ENCODE peak calls at places on chromosomes 16 and 17, in eight cellular contexts. T, H, G, I, O, X, E and C are unnamed samples.

GRCh38 chr17:10729334-10730193 is at the start of gene TMEM220:
- DNase-seq in T (peak; percentile 90), H (peak; percentile 87), G (peak; percentile 82), I (peak; percentile 74), O (peak; percentile 77), X (peak; percentile 94), E (no peak), C (peak; percentile 94)

GRCh38 chr17:34567665-34568064 is 11.7 kb upstream of the TMEM132E start:
- DNase-seq in T (no peak), H (no peak), G (no peak), I (no peak), O (no peak), X (no peak), E (no peak), C (no peak)

GRCh38 chr16:79154081-79154480 is 446.5 kb downstream of the MAF start:
- DNase-seq in T (no peak), H (no peak), G (no peak), I (no peak), O (no peak), X (no peak), E (no peak), C (no peak)

GRCh38 chr16:81532491-81533174 is 88.0 kb downstream of the CMIP start:
- DNase-seq in T (peak; percentile 23), H (no peak), G (no peak), I (peak; percentile 83), O (no peak), X (no peak), E (no peak), C (no peak)

GRCh38 chr17:36722121-36722902 is 120.9 kb downstream of the MRM1 start:
- DNase-seq in T (peak; percentile 74), H (no peak), G (peak; percentile 54), I (no peak), O (peak; percentile 67), X (no peak), E (peak; percentile 97), C (peak; percentile 71)

GRCh38 chr16:2295056-2295798 is 27.3 kb upstream of the RNPS1 start:
- DNase-seq in T (no peak), H (no peak), G (no peak), I (no peak), O (no peak), X (no peak), E (no peak), C (no peak)

GRCh38 chr16:66996983-66997358 is 8.6 kb downstream of the CES4A start:
- DNase-seq in T (no peak), H (no peak), G (no peak), I (no peak), O (no peak), X (no peak), E (no peak), C (no peak)

GRCh38 chr17:10804546-10804945 is 647 bp upstream of the TMEM238L start:
- DNase-seq in T (no peak), H (no peak), G (no peak), I (no peak), O (no peak), X (no peak), E (no peak), C (no peak)

GRCh38 chr16:48608871-48609452 is 1.0 kb downstream of the N4BP1 start:
- DNase-seq in T (no peak), H (peak; percentile 66), G (peak; percentile 21), I (no peak), O (no peak), X (no peak), E (no peak), C (no peak)

GRCh38 chr17:76255801-76256429 is 9.2 kb upstream of the UBALD2 start:
- DNase-seq in T (no peak), H (no peak), G (no peak), I (no peak), O (peak; percentile 10), X (no peak), E (no peak), C (peak; percentile 40)
- H3K27ac ChIP-seq in T (no peak overlapping the region), H (no peak overlapping the region), G (no peak overlapping the region), I (peak overlapping the region; percentile 9), O (no peak overlapping the region), X (no peak overlapping the region), E (no peak overlapping the region), C (no peak overlapping the region)

DNA sequence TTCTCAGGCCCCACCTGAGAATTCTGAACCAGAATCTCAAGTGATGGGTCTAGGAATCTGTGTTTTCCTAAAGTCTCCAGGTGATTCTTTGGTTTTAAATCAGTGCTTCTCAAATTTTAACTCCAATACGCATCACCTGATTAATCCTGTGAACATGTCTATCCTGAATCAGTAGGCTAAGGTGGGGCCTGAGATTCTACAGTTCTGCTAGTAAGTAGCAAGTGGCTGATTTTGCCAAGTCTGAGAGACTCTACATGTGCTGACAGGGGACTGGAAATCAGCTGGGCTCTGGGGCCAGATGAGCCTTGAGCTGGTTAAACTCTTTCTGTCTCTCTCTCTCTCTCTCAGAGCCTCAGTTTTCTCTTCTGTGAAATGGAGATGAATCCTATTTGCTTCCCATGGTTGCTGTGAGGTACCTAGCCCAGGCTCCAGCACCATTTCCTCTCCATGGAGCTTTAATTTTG is 9.0 kb downstream of the CCR7 start:
- DNase-seq in T (no peak), H (no peak), G (peak; percentile 10), I (no peak), O (no peak), X (no peak), E (no peak), C (no peak)
- TF ChIP-seq EP300 in T (no peak), H (no peak), G (no peak), I (no peak), O (no peak), X (no peak), E (no peak), C (no peak)

GRCh38 chr16:84368327-84368996 is at the start of gene ATP2C2:
- DNase-seq in T (no peak), H (peak; percentile 38), G (peak; percentile 78), I (no peak), O (peak; percentile 88), X (no peak), E (peak; percentile 36), C (no peak)
- H3K4me3 ChIP-seq in T (peak within 1 kb of the TSS; percentile 12), H (no peak within 1 kb of the TSS), G (peak within 1 kb of the TSS; percentile 27), I (peak within 1 kb of the TSS; percentile 46), O (no peak within 1 kb of the TSS), X (peak within 1 kb of the TSS; percentile 35), E (no peak within 1 kb of the TSS), C (peak within 1 kb of the TSS; percentile 4)

GRCh38 chr17:42135664-42136653 is 13.4 kb downstream of the HSPB9 start:
- DNase-seq in T (peak; percentile 82), H (no peak), G (peak; percentile 91), I (peak; percentile 77), O (peak; percentile 96), X (no peak), E (no peak), C (peak; percentile 78)
- H3K27ac ChIP-seq in T (peak overlapping the region; percentile 51), H (peak overlapping the region; percentile 12), G (peak overlapping the region; percentile 81), I (peak overlapping the region; percentile 41), O (peak overlapping the region; percentile 81), X (peak overlapping the region; percentile 52), E (peak overlapping the region; percentile 34), C (peak overlapping the region; percentile 45)

DNA sequence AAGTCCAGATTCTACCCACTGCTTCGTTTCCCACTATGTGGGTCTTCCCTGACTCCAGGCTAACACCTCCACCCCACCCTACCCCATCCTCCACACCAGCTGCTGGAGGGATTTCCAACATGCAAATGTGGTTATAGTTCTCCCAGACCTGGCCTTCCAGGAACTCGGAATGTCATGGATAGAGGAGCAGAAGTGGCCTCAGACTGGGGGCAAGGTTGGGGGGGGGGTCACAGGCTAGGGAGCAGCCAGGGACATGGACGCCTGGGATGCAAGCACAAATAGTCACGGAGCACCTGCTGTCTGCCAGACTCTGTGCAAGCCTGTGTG is 2.0 kb downstream of the CAMKK1 start:
- DNase-seq in T (no peak), H (no peak), G (no peak), I (no peak), O (no peak), X (no peak), E (no peak), C (no peak)
- TF ChIP-seq EP300 in T (no peak), H (no peak), G (no peak), I (no peak), O (no peak), X (no peak), E (no peak), C (no peak)

DNA sequence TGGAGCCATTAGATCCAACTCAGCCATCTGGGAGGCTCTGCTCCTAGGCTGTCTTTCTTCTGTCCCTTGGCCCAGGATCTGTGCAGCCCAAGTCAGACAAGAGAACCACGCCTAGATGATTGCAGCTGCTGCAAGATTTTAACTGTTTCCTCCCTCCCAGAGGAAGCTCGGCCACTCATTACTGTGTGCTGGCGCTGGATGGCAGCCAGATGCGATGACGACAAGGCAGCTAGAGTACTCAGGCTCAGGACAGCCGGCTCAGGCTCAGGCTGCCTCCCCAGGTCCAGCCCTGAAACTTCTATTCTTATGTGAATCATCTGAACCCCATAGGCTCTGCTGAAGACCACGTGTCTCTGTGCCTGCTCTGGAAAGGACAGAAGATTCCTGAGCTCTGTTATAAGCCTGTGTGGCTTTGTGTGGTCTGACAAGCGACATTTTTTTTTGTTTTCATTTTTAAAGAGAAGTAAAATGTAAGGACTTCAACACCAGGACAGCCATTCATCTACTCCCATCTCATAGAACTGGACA is 32.1 kb upstream of the FBXW10B start:
- DNase-seq in T (peak; percentile 84), H (peak; percentile 85), G (peak; percentile 91), I (peak; percentile 99), O (peak; percentile 98), X (peak; percentile 95), E (peak; percentile 76), C (peak; percentile 97)
- H3K4me3 ChIP-seq in T (peak overlapping the region; percentile 25), H (peak overlapping the region; percentile 85), G (peak overlapping the region; percentile 43), I (peak overlapping the region; percentile 66), O (peak overlapping the region; percentile 4), X (peak overlapping the region; percentile 69), E (peak overlapping the region; percentile 14), C (peak overlapping the region; percentile 51)

GRCh38 chr16:23058576-23058975 is 90.7 kb downstream of the USP31 start:
- DNase-seq in T (no peak), H (no peak), G (no peak), I (no peak), O (no peak), X (peak; percentile 62), E (no peak), C (no peak)

GRCh38 chr16:23052908-23053580 is 96.2 kb downstream of the USP31 start:
- DNase-seq in T (no peak), H (no peak), G (no peak), I (no peak), O (no peak), X (no peak), E (no peak), C (no peak)

GRCh38 chr16:23059433-23059832 is 89.8 kb downstream of the USP31 start:
- DNase-seq in T (no peak), H (no peak), G (no peak), I (no peak), O (no peak), X (peak; percentile 72), E (no peak), C (no peak)

GRCh38 chr16:23057013-23057596 is 92.1 kb downstream of the USP31 start:
- DNase-seq in T (no peak), H (no peak), G (no peak), I (no peak), O (no peak), X (no peak), E (no peak), C (no peak)

GRCh38 chr16:23055481-23055880 is 93.8 kb downstream of the USP31 start:
- DNase-seq in T (no peak), H (no peak), G (no peak), I (no peak), O (no peak), X (no peak), E (no peak), C (no peak)
- H3K27ac ChIP-seq in T (no peak overlapping the region), H (no peak overlapping the region), G (no peak overlapping the region), I (no peak overlapping the region), O (no peak overlapping the region), X (no peak overlapping the region), E (no peak overlapping the region), C (no peak overlapping the region)